ENCODE peak calls at places on chromosome 15, in ten cellular contexts. H is adrenal gland; B is MM.1S; O is ovary; C is pancreas; P is psoas muscle; Z is HCT116; Y is breast epithelium; R is CD8-positive, alpha-beta memory T cell; X is OCI-LY7. J is an unnamed sample.

GRCh38 chr15:41115088-41115651 is 910 bp downstream of the INO80 start:
- DNase-seq in R (no peak), C (no peak), B (no peak), O (no peak), P (no peak), X (no peak), Z (peak; percentile 37), H (no peak), Y (no peak), J (no peak)

GRCh38 chr15:67991706-67992105 is 62.4 kb upstream of the PIAS1 start:
- DNase-seq in Y (no peak), H (no peak), Z (no peak), X (no peak), C (no peak), R (no peak), B (no peak), O (no peak), P (no peak), J (no peak)

GRCh38 chr15:62107561-62108110 is 40.9 kb downstream of the C2CD4A start:
- DNase-seq in H (no peak), R (no peak), P (no peak), B (no peak), Y (no peak), X (no peak), O (no peak), Z (no peak), C (no peak), J (no peak)

GRCh38 chr15:70806992-70807712 is 43.8 kb upstream of the UACA start:
- DNase-seq in O (peak; percentile 70), B (no peak), X (no peak), H (peak; percentile 66), C (no peak), Y (peak; percentile 66), Z (no peak), R (no peak), P (peak; percentile 64), J (peak; percentile 88)

GRCh38 chr15:43133429-43134156 is at the start of gene TMEM62:
- DNase-seq in B (peak; percentile 95), X (peak; percentile 93), H (peak; percentile 89), Z (peak; percentile 76), P (peak; percentile 88), C (peak; percentile 89), Y (peak; percentile 78), R (peak; percentile 59), O (peak; percentile 54), J (peak; percentile 91)

GRCh38 chr15:69723404-69724097 is 270.9 kb downstream of the RPLP1 start:
- DNase-seq in Y (no peak), B (no peak), P (peak; percentile 82), H (no peak), C (no peak), R (no peak), Z (no peak), X (peak; percentile 40), O (no peak), J (no peak)

GRCh38 chr15:81373996-81374395 is at the start of gene TMC3:
- DNase-seq in H (no peak), Y (no peak), B (no peak), Z (no peak), P (no peak), R (no peak), O (no peak), X (no peak), C (no peak), J (no peak)

GRCh38 chr15:58549013-58549779 is 117.4 kb downstream of the LIPC start:
- DNase-seq in Z (no peak), X (no peak), R (no peak), B (no peak), Y (no peak), C (no peak), P (no peak), H (no peak), O (no peak), J (no peak)

GRCh38 chr15:67915374-67916050 is 75.7 kb upstream of the RNU6-1 start:
- DNase-seq in O (peak; percentile 64), Z (no peak), H (peak; percentile 23), B (no peak), P (peak; percentile 62), R (no peak), C (peak; percentile 75), X (no peak), Y (peak; percentile 27), J (peak; percentile 84)

GRCh38 chr15:78223396-78224023 is 10.9 kb downstream of the ACSBG1 start:
- DNase-seq in P (peak; percentile 15), X (no peak), R (no peak), Z (no peak), O (no peak), C (no peak), Y (no peak), H (no peak), B (no peak), J (no peak)

GRCh38 chr15:71443538-71443937 is 328.3 kb downstream of the THSD4 start:
- DNase-seq in Y (no peak), R (no peak), H (peak; percentile 76), Z (no peak), C (peak; percentile 43), B (peak; percentile 60), O (peak; percentile 32), X (peak; percentile 34), P (peak; percentile 68), J (peak; percentile 87)

GRCh38 chr15:75063338-75063737 is 39.9 kb downstream of the PPCDC start:
- DNase-seq in O (no peak), B (no peak), R (no peak), X (no peak), H (no peak), Z (no peak), P (no peak), Y (no peak), C (no peak), J (no peak)
- H3K4me1 ChIP-seq in O (peaks cover 22% of the 10 kb centered on the region), B (peaks cover 68% of the 10 kb centered on the region), R (peaks cover 31% of the 10 kb centered on the region), X (peaks cover 13% of the 10 kb centered on the region), H (peaks cover 29% of the 10 kb centered on the region), Z (peaks cover 25% of the 10 kb centered on the region), P (peaks cover 4% of the 10 kb centered on the region), Y (no peaks in the 10 kb centered on the region), C (no peaks in the 10 kb centered on the region), J (peaks cover 3% of the 10 kb centered on the region)

GRCh38 chr15:20340331-20340811 is 201.2 kb downstream of the GOLGA6L6 start:
- DNase-seq in Y (peak; percentile 51), X (no peak), C (peak; percentile 83), H (peak; percentile 39), O (peak; percentile 59), P (peak; percentile 75), R (no peak), B (peak; percentile 9), Z (no peak), J (peak; percentile 98)
- H3K9me3 ChIP-seq in Y (peaks cover 57% of the 10 kb centered on the region), X (peaks cover 24% of the 10 kb centered on the region), C (no peaks in the 10 kb centered on the region), H (no peaks in the 10 kb centered on the region), O (peaks cover 18% of the 10 kb centered on the region), P (peaks cover 5% of the 10 kb centered on the region), R (no peaks in the 10 kb centered on the region), B (no peaks in the 10 kb centered on the region), Z (peaks cover 49% of the 10 kb centered on the region), J (no peaks in the 10 kb centered on the region)

GRCh38 chr15:63417721-63418120 is 36.1 kb upstream of the CA12 start:
- DNase-seq in X (no peak), O (no peak), H (no peak), Y (no peak), B (no peak), C (no peak), R (no peak), Z (no peak), P (no peak), J (no peak)
- H3K4me1 ChIP-seq in X (no peaks in the 10 kb centered on the region), O (no peaks in the 10 kb centered on the region), H (no peaks in the 10 kb centered on the region), Y (no peaks in the 10 kb centered on the region), B (no peaks in the 10 kb centered on the region), C (no peaks in the 10 kb centered on the region), R (no peaks in the 10 kb centered on the region), Z (no peaks in the 10 kb centered on the region), P (no peaks in the 10 kb centered on the region), J (no peaks in the 10 kb centered on the region)

GRCh38 chr15:88985547-88986393 is 72.6 kb upstream of the MFGE8 start:
- DNase-seq in O (no peak), X (no peak), R (no peak), P (no peak), H (no peak), Y (no peak), C (no peak), Z (no peak), B (no peak), J (no peak)

GRCh38 chr15:88986949-88987589 is 73.9 kb upstream of the MFGE8 start:
- DNase-seq in Z (no peak), B (no peak), X (no peak), C (no peak), O (no peak), P (no peak), Y (no peak), R (no peak), H (no peak), J (no peak)

GRCh38 chr15:88989578-88989977 is 76.4 kb upstream of the MFGE8 start:
- DNase-seq in Z (no peak), C (no peak), R (no peak), Y (no peak), H (no peak), B (no peak), O (no peak), P (no peak), X (no peak), J (no peak)

GRCh38 chr15:88987951-88988671 is 74.9 kb upstream of the MFGE8 start:
- DNase-seq in X (no peak), R (no peak), Y (no peak), O (no peak), H (no peak), P (no peak), C (no peak), B (no peak), Z (no peak), J (no peak)

GRCh38 chr15:88987590-88987950 is 74.4 kb upstream of the MFGE8 start:
- DNase-seq in H (no peak), O (no peak), Z (no peak), C (no peak), P (no peak), B (no peak), X (no peak), Y (no peak), R (no peak), J (no peak)
- H3K9me3 ChIP-seq in H (no peaks in the 10 kb centered on the region), O (no peaks in the 10 kb centered on the region), Z (no peaks in the 10 kb centered on the region), C (no peaks in the 10 kb centered on the region), P (no peaks in the 10 kb centered on the region), B (no peaks in the 10 kb centered on the region), X (no peaks in the 10 kb centered on the region), Y (no peaks in the 10 kb centered on the region), R (no peaks in the 10 kb centered on the region), J (no peaks in the 10 kb centered on the region)

GRCh38 chr15:39890640-39891039 is 29.4 kb downstream of the GPR176 start:
- DNase-seq in P (no peak), C (no peak), Y (no peak), Z (no peak), H (no peak), O (no peak), R (no peak), X (no peak), B (no peak), J (no peak)
- H3K4me1 ChIP-seq in P (no peaks in the 10 kb centered on the region), C (peaks cover 17% of the 10 kb centered on the region), Y (no peaks in the 10 kb centered on the region), Z (no peaks in the 10 kb centered on the region), H (no peaks in the 10 kb centered on the region), O (peaks cover 2% of the 10 kb centered on the region), R (no peaks in the 10 kb centered on the region), X (no peaks in the 10 kb centered on the region), B (no peaks in the 10 kb centered on the region), J (peaks cover 2% of the 10 kb centered on the region)